ENCODE peak calls at places on chromosome 17, in four cellular contexts. G, B, P and U are unnamed samples.

GRCh38 chr17:35898283-35899070 is 18.3 kb upstream of the CCL5 start:
- DNase-seq in G (no peak), B (no peak), P (no peak), U (no peak)

GRCh38 chr17:59038734-59039133 is 67.9 kb downstream of the TRIM37 start:
- DNase-seq in G (no peak), B (no peak), P (no peak), U (no peak)

GRCh38 chr17:61457226-61457983 is 5.2 kb downstream of the TBX4 start:
- DNase-seq in G (no peak), B (no peak), P (no peak), U (no peak)

GRCh38 chr17:7380321-7380720 is 568 bp upstream of the TNK1 start:
- DNase-seq in G (no peak), B (no peak), P (no peak), U (no peak)

GRCh38 chr17:696412-696811 is 18.2 kb downstream of the VPS53 start:
- DNase-seq in G (no peak), B (no peak), P (no peak), U (no peak)

GRCh38 chr17:65547253-65547670 is 14.2 kb downstream of the AXIN2 start:
- DNase-seq in G (no peak), B (no peak), P (no peak), U (no peak)

GRCh38 chr17:9064311-9064834 is 43.1 kb downstream of the NTN1 start:
- DNase-seq in G (no peak), B (no peak), P (no peak), U (no peak)

GRCh38 chr17:15981646-15982580 is 17.6 kb downstream of the ZSWIM7 start:
- DNase-seq in G (peak), B (no peak), P (no peak), U (no peak)

GRCh38 chr17:34301986-34302385 is 16.4 kb downstream of the CCL11 start:
- DNase-seq in G (no peak), B (no peak), P (no peak), U (no peak)

GRCh38 chr17:4327638-4328037 is 38.8 kb downstream of the UBE2G1 start:
- DNase-seq in G (peak), B (no peak), P (no peak), U (no peak)

GRCh38 chr17:76523084-76524037 is 14.1 kb downstream of the CYGB start:
- DNase-seq in G (peak), B (peak), P (peak), U (no peak)